ENCODE peak calls at places on chromosomes 3 and 15, in eight cellular contexts. E is CD8-positive, alpha-beta T cell; H is H9; G is astrocyte; Y is heart left ventricle; L is heart right ventricle; K is A549; X is foreskin keratinocyte. B is an unnamed sample.

GRCh38 chr3:133928903-133929607 is 33.4 kb upstream of the RAB6B start:
- DNase-seq in G (no peak), Y (no peak), X (no peak), E (no peak), K (no peak), H (no peak), L (no peak), B (no peak)

GRCh38 chr15:72342385-72342784 is 22.4 kb upstream of the CELF6 start:
- DNase-seq in E (no peak), H (peak; percentile 84), K (no peak), G (no peak), X (no peak), Y (no peak), L (peak; percentile 19), B (peak; percentile 25)

GRCh38 chr3:88610820-88611219 is 461.1 kb downstream of the C3orf38 start:
- DNase-seq in X (no peak), L (no peak), K (no peak), E (no peak), H (no peak), Y (no peak), G (no peak), B (no peak)

GRCh38 chr3:104855702-104856101 is 511.0 kb upstream of the ALCAM start:
- DNase-seq in Y (no peak), G (no peak), H (no peak), X (no peak), L (no peak), K (no peak), E (no peak), B (no peak)

GRCh38 chr3:24680214-24680967 is 185.7 kb upstream of the THRB start:
- DNase-seq in G (no peak), E (no peak), K (peak; percentile 53), H (peak; percentile 76), Y (peak; percentile 54), L (peak; percentile 47), X (no peak), B (peak; percentile 69)

GRCh38 chr3:133988631-133989161 is 41.0 kb downstream of the SLCO2A1 start:
- DNase-seq in X (peak; percentile 31), H (peak; percentile 76), Y (no peak), G (no peak), L (no peak), E (no peak), K (no peak), B (no peak)

GRCh38 chr3:100717637-100718487 is 8.6 kb downstream of the TFG start:
- DNase-seq in G (no peak), E (no peak), L (no peak), K (no peak), Y (no peak), X (no peak), H (no peak), B (no peak)

GRCh38 chr3:17430574-17430973 is 311.9 kb downstream of the TBC1D5 start:
- DNase-seq in G (no peak), X (no peak), H (no peak), E (no peak), Y (no peak), K (no peak), L (no peak), B (no peak)

GRCh38 chr15:81400640-81401236 is 26.7 kb upstream of the TMC3 start:
- DNase-seq in K (peak; percentile 55), G (peak; percentile 39), E (no peak), H (no peak), Y (no peak), X (no peak), L (no peak), B (no peak)

GRCh38 chr15:68606332-68606731 is 27.5 kb downstream of the CORO2B start:
- DNase-seq in H (no peak), Y (no peak), L (no peak), G (no peak), X (no peak), E (no peak), K (no peak), B (no peak)

GRCh38 chr3:42728056-42728455 is 25.5 kb upstream of the HHATL start:
- DNase-seq in X (no peak), L (peak; percentile 66), E (no peak), Y (peak; percentile 83), G (no peak), K (no peak), H (peak; percentile 20), B (no peak)

DNA sequence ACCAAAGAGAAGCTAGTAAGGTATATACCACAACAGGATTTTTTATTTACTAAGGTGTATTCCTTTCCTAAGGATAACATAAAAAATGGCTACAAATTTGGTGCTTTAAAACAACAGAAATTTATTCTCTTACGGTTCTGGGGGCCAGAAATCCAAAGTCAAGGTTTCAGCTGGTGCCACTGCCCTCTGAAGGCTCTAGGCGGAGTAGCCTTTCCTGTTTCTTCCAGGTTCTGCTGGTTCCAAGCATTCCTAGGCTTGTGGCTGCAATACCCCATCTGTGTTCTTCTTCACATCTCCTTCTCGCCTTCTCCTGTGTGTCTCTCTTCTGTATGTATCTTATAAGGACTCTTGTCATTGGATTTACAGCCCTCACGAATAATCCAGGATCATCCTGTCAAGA is 549.9 kb downstream of the GRM7 start:
- DNase-seq in H (no peak), G (no peak), Y (no peak), L (no peak), K (no peak), X (no peak), E (no peak), B (no peak)
- TF ChIP-seq CTCF in H (peak; percentile 46), G (no peak), Y (no peak), L (no peak), K (no peak), X (no peak), E (no peak), B (no peak)

DNA sequence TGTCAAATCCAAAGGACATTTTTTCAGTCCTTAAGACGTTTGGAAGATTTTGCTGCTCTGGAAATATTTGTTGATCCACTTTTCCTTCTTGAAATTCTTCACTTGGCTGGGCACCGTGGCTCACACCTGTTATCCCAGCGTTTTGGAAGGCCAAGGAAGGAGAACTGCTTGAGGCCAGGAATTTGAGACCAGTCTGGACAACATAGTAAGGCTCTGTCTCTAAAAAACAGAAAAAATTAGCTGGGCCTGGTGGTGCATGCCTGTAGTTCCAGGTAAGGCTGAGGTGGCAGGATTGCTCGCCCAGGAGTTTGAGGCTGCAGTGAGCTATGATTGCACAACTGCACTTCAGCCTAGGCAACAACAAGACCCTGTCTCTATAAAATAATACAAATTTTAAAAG is 173.9 kb upstream of the MITF start:
- DNase-seq in H (no peak), K (no peak), Y (no peak), E (no peak), G (no peak), L (no peak), X (no peak), B (no peak)
- H3K4me1 ChIP-seq in H (no peaks in the 10 kb centered on the region), K (no peaks in the 10 kb centered on the region), Y (peaks cover 8% of the 10 kb centered on the region), E (no peaks in the 10 kb centered on the region), G (no peaks in the 10 kb centered on the region), L (peaks cover 17% of the 10 kb centered on the region), X (no peaks in the 10 kb centered on the region), B (no peaks in the 10 kb centered on the region)

GRCh38 chr3:186021673-186022362 is 84.0 kb upstream of the TRA2B start:
- DNase-seq in Y (no peak), K (no peak), X (peak; percentile 49), E (no peak), L (no peak), G (peak; percentile 93), H (no peak), B (no peak)
- TF ChIP-seq CTCF in Y (no peak), K (no peak), X (no peak), E (no peak), L (no peak), G (no peak), H (no peak), B (no peak)

GRCh38 chr3:9062570-9062969 is 99.3 kb upstream of the RAD18 start:
- DNase-seq in G (no peak), X (no peak), K (no peak), L (no peak), E (no peak), Y (no peak), H (no peak), B (no peak)
- H3K4me1 ChIP-seq in G (no peaks in the 10 kb centered on the region), X (peaks cover 7% of the 10 kb centered on the region), K (no peaks in the 10 kb centered on the region), L (peaks cover 23% of the 10 kb centered on the region), E (no peaks in the 10 kb centered on the region), Y (peaks cover 17% of the 10 kb centered on the region), H (no peaks in the 10 kb centered on the region), B (no peaks in the 10 kb centered on the region)

B was measured in body of pancreas.